ENCODE peak calls at places on chromosomes 5 and 9, in seven cellular contexts. One of them, this sample, is unnamed.

GRCh38 chr5:67240846-67241245 is 44.2 kb upstream of the CD180 start:
- DNase-seq in HEK293T: no peak
- DNase-seq in RWPE2: no peak
- DNase-seq in NCI-H774: no peak
- DNase-seq in stimulated activated CD4-positive, alpha-beta T cell treated with anti-CD3 and anti-CD28 coated beads, TNF-alpha, amount 100 ng/mL, for 48 hours: no peak
- DNase-seq in activated CD4-positive, alpha-beta T cell treated with anti-CD3 and anti-CD28 coated beads, Interleukin-2, amount 50 U/mL, for 1 hour: no peak
- DNase-seq in cardiac fibroblast: no peak
- DNase-seq in this sample: no peak

GRCh38 chr5:32802764-32803163 is 91.6 kb downstream of the NPR3 start:
- DNase-seq in RWPE2: no peak
- DNase-seq in activated CD4-positive, alpha-beta T cell treated with anti-CD3 and anti-CD28 coated beads, Interleukin-2, amount 50 U/mL, for 1 hour: no peak
- DNase-seq in HEK293T: no peak
- DNase-seq in cardiac fibroblast: no peak
- DNase-seq in stimulated activated CD4-positive, alpha-beta T cell treated with anti-CD3 and anti-CD28 coated beads, TNF-alpha, amount 100 ng/mL, for 48 hours: no peak
- DNase-seq in NCI-H774: no peak
- DNase-seq in this sample: no peak

GRCh38 chr5:122126711-122127385 is 2.5 kb upstream of the ZNF474 start:
- DNase-seq in activated CD4-positive, alpha-beta T cell treated with anti-CD3 and anti-CD28 coated beads, Interleukin-2, amount 50 U/mL, for 1 hour: no peak
- DNase-seq in HEK293T: no peak
- DNase-seq in RWPE2: no peak
- DNase-seq in NCI-H774: no peak
- DNase-seq in stimulated activated CD4-positive, alpha-beta T cell treated with anti-CD3 and anti-CD28 coated beads, TNF-alpha, amount 100 ng/mL, for 48 hours: no peak
- DNase-seq in cardiac fibroblast: no peak
- DNase-seq in this sample: no peak

GRCh38 chr9:134618823-134619454 is 22.7 kb upstream of the COL5A1 start:
- DNase-seq in NCI-H774: no peak
- DNase-seq in cardiac fibroblast: no peak
- DNase-seq in activated CD4-positive, alpha-beta T cell treated with anti-CD3 and anti-CD28 coated beads, Interleukin-2, amount 50 U/mL, for 1 hour: no peak
- DNase-seq in RWPE2: peak; percentile 40
- DNase-seq in stimulated activated CD4-positive, alpha-beta T cell treated with anti-CD3 and anti-CD28 coated beads, TNF-alpha, amount 100 ng/mL, for 48 hours: no peak
- DNase-seq in HEK293T: no peak
- DNase-seq in this sample: no peak

GRCh38 chr5:96088676-96089075 is 127.0 kb upstream of the ELL2 start:
- DNase-seq in HEK293T: no peak
- DNase-seq in RWPE2: no peak
- DNase-seq in activated CD4-positive, alpha-beta T cell treated with anti-CD3 and anti-CD28 coated beads, Interleukin-2, amount 50 U/mL, for 1 hour: no peak
- DNase-seq in stimulated activated CD4-positive, alpha-beta T cell treated with anti-CD3 and anti-CD28 coated beads, TNF-alpha, amount 100 ng/mL, for 48 hours: no peak
- DNase-seq in cardiac fibroblast: no peak
- DNase-seq in NCI-H774: no peak
- DNase-seq in this sample: no peak

GRCh38 chr9:31597977-31598376 is 786.5 kb upstream of the ACO1 start:
- DNase-seq in HEK293T: no peak
- DNase-seq in NCI-H774: no peak
- DNase-seq in stimulated activated CD4-positive, alpha-beta T cell treated with anti-CD3 and anti-CD28 coated beads, TNF-alpha, amount 100 ng/mL, for 48 hours: no peak
- DNase-seq in activated CD4-positive, alpha-beta T cell treated with anti-CD3 and anti-CD28 coated beads, Interleukin-2, amount 50 U/mL, for 1 hour: no peak
- DNase-seq in RWPE2: peak; percentile 51
- DNase-seq in cardiac fibroblast: no peak
- DNase-seq in this sample: no peak

GRCh38 chr5:136133416-136134383 is 1.1 kb downstream of the SMAD5 start:
- DNase-seq in NCI-H774: no peak
- DNase-seq in HEK293T: peak; percentile 42
- DNase-seq in activated CD4-positive, alpha-beta T cell treated with anti-CD3 and anti-CD28 coated beads, Interleukin-2, amount 50 U/mL, for 1 hour: peak; percentile 2
- DNase-seq in cardiac fibroblast: peak; percentile 83
- DNase-seq in RWPE2: no peak
- DNase-seq in stimulated activated CD4-positive, alpha-beta T cell treated with anti-CD3 and anti-CD28 coated beads, TNF-alpha, amount 100 ng/mL, for 48 hours: no peak
- DNase-seq in this sample: no peak

GRCh38 chr5:98771389-98772109 is 1.9 kb upstream of the RGMB start:
- DNase-seq in NCI-H774: peak; percentile 81
- DNase-seq in RWPE2: no peak
- DNase-seq in activated CD4-positive, alpha-beta T cell treated with anti-CD3 and anti-CD28 coated beads, Interleukin-2, amount 50 U/mL, for 1 hour: peak; percentile 56
- DNase-seq in stimulated activated CD4-positive, alpha-beta T cell treated with anti-CD3 and anti-CD28 coated beads, TNF-alpha, amount 100 ng/mL, for 48 hours: peak; percentile 46
- DNase-seq in cardiac fibroblast: peak; percentile 92
- DNase-seq in HEK293T: peak; percentile 45
- DNase-seq in this sample: no peak

GRCh38 chr5:163475416-163475815 is 15.0 kb downstream of the HMMR start:
- DNase-seq in cardiac fibroblast: no peak
- DNase-seq in NCI-H774: no peak
- DNase-seq in HEK293T: no peak
- DNase-seq in stimulated activated CD4-positive, alpha-beta T cell treated with anti-CD3 and anti-CD28 coated beads, TNF-alpha, amount 100 ng/mL, for 48 hours: no peak
- DNase-seq in activated CD4-positive, alpha-beta T cell treated with anti-CD3 and anti-CD28 coated beads, Interleukin-2, amount 50 U/mL, for 1 hour: no peak
- DNase-seq in RWPE2: no peak
- DNase-seq in this sample: no peak

GRCh38 chr5:131379071-131379538 is 115.3 kb downstream of the CDC42SE2 start:
- DNase-seq in cardiac fibroblast: peak; percentile 35
- DNase-seq in stimulated activated CD4-positive, alpha-beta T cell treated with anti-CD3 and anti-CD28 coated beads, TNF-alpha, amount 100 ng/mL, for 48 hours: no peak
- DNase-seq in activated CD4-positive, alpha-beta T cell treated with anti-CD3 and anti-CD28 coated beads, Interleukin-2, amount 50 U/mL, for 1 hour: no peak
- DNase-seq in HEK293T: no peak
- DNase-seq in RWPE2: no peak
- DNase-seq in NCI-H774: no peak
- DNase-seq in this sample: no peak

GRCh38 chr5:41087461-41087860 is 16.3 kb upstream of the MROH2B start:
- DNase-seq in NCI-H774: no peak
- DNase-seq in HEK293T: no peak
- DNase-seq in stimulated activated CD4-positive, alpha-beta T cell treated with anti-CD3 and anti-CD28 coated beads, TNF-alpha, amount 100 ng/mL, for 48 hours: no peak
- DNase-seq in activated CD4-positive, alpha-beta T cell treated with anti-CD3 and anti-CD28 coated beads, Interleukin-2, amount 50 U/mL, for 1 hour: no peak
- DNase-seq in cardiac fibroblast: peak; percentile 81
- DNase-seq in RWPE2: no peak
- DNase-seq in this sample: no peak

GRCh38 chr9:1457460-1457859 is 407.3 kb downstream of the DMRT2 start:
- DNase-seq in RWPE2: no peak
- DNase-seq in NCI-H774: no peak
- DNase-seq in activated CD4-positive, alpha-beta T cell treated with anti-CD3 and anti-CD28 coated beads, Interleukin-2, amount 50 U/mL, for 1 hour: no peak
- DNase-seq in cardiac fibroblast: no peak
- DNase-seq in stimulated activated CD4-positive, alpha-beta T cell treated with anti-CD3 and anti-CD28 coated beads, TNF-alpha, amount 100 ng/mL, for 48 hours: no peak
- DNase-seq in HEK293T: no peak
- DNase-seq in this sample: no peak

GRCh38 chr5:150485770-150486401 is 22.0 kb upstream of the NDST1 start:
- DNase-seq in RWPE2: no peak
- DNase-seq in NCI-H774: no peak
- DNase-seq in HEK293T: peak; percentile 71
- DNase-seq in activated CD4-positive, alpha-beta T cell treated with anti-CD3 and anti-CD28 coated beads, Interleukin-2, amount 50 U/mL, for 1 hour: no peak
- DNase-seq in cardiac fibroblast: peak; percentile 66
- DNase-seq in stimulated activated CD4-positive, alpha-beta T cell treated with anti-CD3 and anti-CD28 coated beads, TNF-alpha, amount 100 ng/mL, for 48 hours: peak; percentile 20
- DNase-seq in this sample: no peak

GRCh38 chr5:173420108-173420507 is 91.9 kb upstream of the STC2 start:
- DNase-seq in HEK293T: no peak
- DNase-seq in NCI-H774: no peak
- DNase-seq in activated CD4-positive, alpha-beta T cell treated with anti-CD3 and anti-CD28 coated beads, Interleukin-2, amount 50 U/mL, for 1 hour: no peak
- DNase-seq in stimulated activated CD4-positive, alpha-beta T cell treated with anti-CD3 and anti-CD28 coated beads, TNF-alpha, amount 100 ng/mL, for 48 hours: no peak
- DNase-seq in RWPE2: no peak
- DNase-seq in cardiac fibroblast: no peak
- DNase-seq in this sample: no peak

GRCh38 chr5:10635257-10635860 is 71.5 kb downstream of the ANKRD33B start:
- DNase-seq in RWPE2: no peak
- DNase-seq in cardiac fibroblast: no peak
- DNase-seq in activated CD4-positive, alpha-beta T cell treated with anti-CD3 and anti-CD28 coated beads, Interleukin-2, amount 50 U/mL, for 1 hour: peak; percentile 41
- DNase-seq in HEK293T: no peak
- DNase-seq in NCI-H774: no peak
- DNase-seq in stimulated activated CD4-positive, alpha-beta T cell treated with anti-CD3 and anti-CD28 coated beads, TNF-alpha, amount 100 ng/mL, for 48 hours: peak; percentile 71
- DNase-seq in this sample: no peak

GRCh38 chr9:97632406-97632991 is 669 bp downstream of the TSTD2 start:
- DNase-seq in cardiac fibroblast: peak; percentile 85
- DNase-seq in activated CD4-positive, alpha-beta T cell treated with anti-CD3 and anti-CD28 coated beads, Interleukin-2, amount 50 U/mL, for 1 hour: peak; percentile 6
- DNase-seq in stimulated activated CD4-positive, alpha-beta T cell treated with anti-CD3 and anti-CD28 coated beads, TNF-alpha, amount 100 ng/mL, for 48 hours: no peak
- DNase-seq in HEK293T: no peak
- DNase-seq in RWPE2: no peak
- DNase-seq in NCI-H774: no peak
- DNase-seq in this sample: no peak

This sample was measured in cerebellar nuclear complex.